ENCODE peak calls at places on chromosomes 3 and 15, in seven cellular contexts. V is K562; S is CD4-positive, alpha-beta T cell; C is transverse colon; L is CD4-positive, alpha-beta memory T cell; P is IMR-90; E is substantia nigra. R is an unnamed sample.

GRCh38 chr15:31331389-31331788 is 4.8 kb downstream of the KLF13 start:
- DNase-seq in V (no peak), S (no peak), C (no peak), L (no peak), P (no peak), E (no peak), R (no peak)

GRCh38 chr3:77038468-77038927 is 1.4 kb upstream of the ROBO2 start:
- DNase-seq in V (peak), S (no peak), C (peak), L (no peak), P (peak), E (peak), R (peak)

GRCh38 chr15:77921664-77922063 is 155.8 kb downstream of the TBC1D2B start:
- DNase-seq in V (no peak), S (no peak), C (no peak), L (no peak), P (no peak), E (no peak), R (no peak)

GRCh38 chr3:23776352-23776891 is 29.3 kb upstream of the UBE2E1 start:
- DNase-seq in V (no peak), S (no peak), C (no peak), L (no peak), P (peak), E (peak), R (no peak)

GRCh38 chr3:62246094-62246493 is 127.3 kb downstream of the FEZF2 start:
- DNase-seq in V (no peak), S (no peak), C (no peak), L (no peak), P (no peak), E (no peak), R (no peak)

GRCh38 chr15:72163719-72164118 is 33.9 kb downstream of the GRAMD2A start:
- DNase-seq in V (no peak), S (no peak), C (no peak), L (no peak), P (no peak), E (peak), R (no peak)

GRCh38 chr15:90735929-90736328 is 18.8 kb downstream of the BLM start:
- DNase-seq in V (no peak), S (no peak), C (no peak), L (no peak), P (no peak), E (no peak), R (no peak)

GRCh38 chr3:30864836-30865235 is 29.6 kb downstream of the GADL1 start:
- DNase-seq in V (no peak), S (no peak), C (no peak), L (no peak), P (no peak), E (no peak), R (no peak)

GRCh38 chr3:52532838-52533622 is 627 bp downstream of the NT5DC2 start:
- DNase-seq in V (no peak), S (no peak), C (peak), L (no peak), P (no peak), E (no peak), R (no peak)

GRCh38 chr3:189383630-189384029 is 211.9 kb downstream of the TPRG1 start:
- DNase-seq in V (no peak), S (no peak), C (no peak), L (no peak), P (no peak), E (no peak), R (no peak)

GRCh38 chr3:51354766-51355615 is 30.1 kb upstream of the MANF start:
- DNase-seq in V (no peak), S (no peak), C (no peak), L (no peak), P (no peak), E (no peak), R (no peak)

GRCh38 chr15:40029979-40030893 is 8.7 kb downstream of the SRP14 start:
- DNase-seq in V (peak), S (no peak), C (peak), L (no peak), P (peak), E (no peak), R (peak)

GRCh38 chr3:78992400-78992799 is 775.4 kb downstream of the ROBO1 start:
- DNase-seq in V (no peak), S (no peak), C (no peak), L (no peak), P (no peak), E (no peak), R (peak)

GRCh38 chr3:73727117-73727802 is 102.5 kb upstream of the PDZRN3 start:
- DNase-seq in V (no peak), S (no peak), C (no peak), L (no peak), P (peak), E (no peak), R (no peak)
- H3K27ac ChIP-seq in V (no peak), S (no peak), C (peak), L (no peak), P (peak), E (no peak), R (no peak)

GRCh38 chr15:86349565-86349964 is 269.9 kb downstream of the AGBL1 start:
- DNase-seq in V (no peak), S (no peak), C (no peak), L (no peak), P (no peak), E (no peak), R (no peak)

DNA sequence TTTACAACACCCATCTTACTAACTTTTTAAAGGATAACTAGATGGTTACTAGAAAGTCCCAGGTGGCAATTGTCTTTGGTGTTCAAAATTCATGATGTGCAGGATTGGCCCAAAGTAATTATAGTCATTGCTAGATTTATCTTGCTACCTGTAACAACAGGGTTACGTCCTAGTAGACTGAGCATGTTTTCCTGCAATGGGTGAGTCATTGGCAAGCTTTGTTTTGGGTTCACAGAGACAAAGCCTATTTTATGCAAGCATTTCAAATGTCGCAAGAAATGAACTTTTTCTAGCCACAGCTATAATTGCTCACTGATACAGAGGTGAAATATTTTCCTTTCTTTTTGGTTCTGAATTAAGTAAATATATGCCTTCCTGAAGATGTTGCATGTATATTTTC is 267.6 kb downstream of the AGBL1 start:
- DNase-seq in V (no peak), S (no peak), C (no peak), L (no peak), P (no peak), E (no peak), R (no peak)
- H3K27ac ChIP-seq in V (no peak), S (no peak), C (no peak), L (no peak), P (no peak), E (no peak), R (no peak)

DNA sequence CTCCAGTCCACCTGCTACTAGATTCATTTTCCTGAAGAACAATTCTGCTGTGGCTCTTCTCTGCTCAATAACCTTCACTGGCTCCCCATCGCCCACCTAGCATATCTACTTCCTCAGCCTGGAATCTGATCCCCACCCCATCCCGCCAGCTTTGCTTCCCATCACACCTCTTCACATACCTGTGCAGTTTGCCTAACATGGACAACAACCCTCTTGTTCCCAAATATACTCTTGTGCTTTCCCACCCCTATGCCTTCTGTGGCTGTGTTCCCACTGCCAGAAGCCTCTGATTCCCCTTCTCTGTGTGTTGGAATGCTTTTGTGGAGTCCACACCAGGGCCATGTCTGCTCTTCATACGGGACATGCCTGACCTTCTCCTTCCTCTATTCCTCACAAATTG is 29.5 kb downstream of the CMTM7 start:
- DNase-seq in V (no peak), S (no peak), C (no peak), L (no peak), P (no peak), E (no peak), R (no peak)
- H3K27ac ChIP-seq in V (no peak), S (no peak), C (peak), L (no peak), P (no peak), E (no peak), R (peak)

DNA sequence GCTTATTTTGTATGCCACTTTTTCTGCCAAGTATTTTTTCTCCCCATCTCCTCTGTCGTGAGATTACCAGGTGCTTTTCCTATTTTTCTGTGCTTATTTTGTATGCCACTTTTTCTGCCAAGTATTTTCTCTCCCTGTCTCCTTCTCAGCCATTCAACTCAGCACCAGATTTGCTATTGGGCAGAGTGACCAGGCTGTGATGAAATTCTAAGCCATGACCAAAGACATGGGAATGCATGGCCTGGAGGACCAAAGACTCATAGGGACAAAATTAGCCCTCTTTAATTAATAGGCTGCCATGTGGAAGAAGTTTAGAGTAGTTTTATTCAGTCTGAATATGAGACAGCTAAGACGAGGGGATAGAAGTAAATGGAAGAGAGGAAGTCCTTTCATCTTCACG is 257.4 kb downstream of the SQOR start:
- DNase-seq in V (no peak), S (no peak), C (no peak), L (no peak), P (no peak), E (no peak), R (no peak)
- H3K27ac ChIP-seq in V (no peak), S (no peak), C (no peak), L (no peak), P (no peak), E (no peak), R (no peak)

GRCh38 chr3:42133500-42134298 is 42.5 kb downstream of the TRAK1 start:
- DNase-seq in V (no peak), S (no peak), C (no peak), L (no peak), P (no peak), E (no peak), R (no peak)

GRCh38 chr3:42130007-42130328 is 38.8 kb downstream of the TRAK1 start:
- DNase-seq in V (no peak), S (no peak), C (no peak), L (no peak), P (no peak), E (no peak), R (peak)

GRCh38 chr3:42130329-42131070 is 39.3 kb downstream of the TRAK1 start:
- DNase-seq in V (no peak), S (no peak), C (peak), L (no peak), P (no peak), E (no peak), R (peak)

GRCh38 chr3:42139740-42140453 is 48.7 kb downstream of the TRAK1 start:
- DNase-seq in V (no peak), S (no peak), C (no peak), L (no peak), P (no peak), E (no peak), R (no peak)

DNA sequence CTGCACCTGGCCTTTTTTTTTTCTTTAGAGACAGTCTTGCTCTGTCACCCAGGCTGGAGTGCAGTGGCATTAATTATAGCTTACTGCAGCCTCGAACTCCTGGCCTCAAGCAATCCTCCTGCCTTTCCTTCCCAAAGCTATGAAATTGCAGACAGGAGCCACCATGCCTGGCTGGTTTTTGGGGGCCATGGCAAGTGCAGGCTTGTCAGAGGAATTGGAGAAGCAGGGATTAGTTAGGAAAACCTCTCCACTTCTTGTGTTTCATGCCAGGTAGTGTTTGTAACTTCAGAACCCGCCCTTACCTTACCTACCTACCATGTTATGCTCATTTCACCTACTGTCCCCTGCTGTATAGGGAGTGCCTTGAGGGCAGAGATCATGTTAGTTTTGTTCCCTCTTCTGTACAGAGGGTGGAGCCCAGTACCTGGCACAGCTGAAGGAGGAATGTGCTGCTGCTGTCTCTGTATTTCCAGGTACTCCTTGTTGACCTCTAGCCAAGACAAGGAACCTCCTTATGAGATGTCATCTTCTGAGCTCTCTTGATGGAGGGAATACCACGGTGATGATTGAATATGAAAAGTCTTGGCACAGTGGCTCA is 43.8 kb downstream of the TRAK1 start:
- DNase-seq in V (no peak), S (no peak), C (peak), L (no peak), P (no peak), E (no peak), R (peak)
- H3K27ac ChIP-seq in V (no peak), S (no peak), C (peak), L (no peak), P (no peak), E (no peak), R (peak)

DNA sequence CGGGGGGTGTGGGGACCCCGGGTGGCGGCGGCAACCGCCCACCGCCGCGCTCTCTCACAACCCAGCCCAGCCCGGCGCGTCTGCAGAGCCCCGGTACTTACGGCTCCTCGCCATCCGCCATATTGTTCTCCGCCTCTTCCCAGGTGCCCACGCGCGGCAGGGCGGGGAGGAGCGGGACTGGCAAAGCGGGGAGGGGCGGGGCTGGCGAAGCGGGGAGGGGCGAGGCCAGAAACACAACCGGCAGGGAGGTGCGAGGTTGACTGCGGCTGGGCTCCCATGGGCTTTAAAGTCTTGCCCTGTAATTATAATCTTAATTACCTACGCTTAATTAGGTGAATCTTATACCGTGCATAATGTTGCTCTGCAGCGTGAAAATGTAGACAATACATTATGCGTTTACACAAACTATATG is at the start of gene UBA3:
- DNase-seq in V (peak), S (peak), C (peak), L (peak), P (peak), E (peak), R (peak)
- H3K27ac ChIP-seq in V (peak), S (peak), C (peak), L (peak), P (peak), E (peak), R (peak)

GRCh38 chr3:187966141-187966540 is 187.8 kb upstream of the LPP start:
- DNase-seq in V (no peak), S (no peak), C (no peak), L (no peak), P (no peak), E (no peak), R (no peak)
- H3K27ac ChIP-seq in V (no peak), S (no peak), C (no peak), L (no peak), P (no peak), E (no peak), R (no peak)

GRCh38 chr15:45534821-45535220 is 12.3 kb upstream of the SLC30A4 start:
- DNase-seq in V (no peak), S (no peak), C (no peak), L (no peak), P (no peak), E (no peak), R (no peak)

GRCh38 chr15:45535486-45536042 is 13.0 kb upstream of the SLC30A4 start:
- DNase-seq in V (no peak), S (no peak), C (no peak), L (no peak), P (no peak), E (no peak), R (no peak)

GRCh38 chr15:45540531-45540930 is 18.0 kb upstream of the SLC30A4 start:
- DNase-seq in V (no peak), S (no peak), C (no peak), L (no peak), P (no peak), E (no peak), R (no peak)

GRCh38 chr15:45539680-45540079 is 17.1 kb upstream of the SLC30A4 start:
- DNase-seq in V (no peak), S (no peak), C (no peak), L (no peak), P (no peak), E (no peak), R (no peak)

DNA sequence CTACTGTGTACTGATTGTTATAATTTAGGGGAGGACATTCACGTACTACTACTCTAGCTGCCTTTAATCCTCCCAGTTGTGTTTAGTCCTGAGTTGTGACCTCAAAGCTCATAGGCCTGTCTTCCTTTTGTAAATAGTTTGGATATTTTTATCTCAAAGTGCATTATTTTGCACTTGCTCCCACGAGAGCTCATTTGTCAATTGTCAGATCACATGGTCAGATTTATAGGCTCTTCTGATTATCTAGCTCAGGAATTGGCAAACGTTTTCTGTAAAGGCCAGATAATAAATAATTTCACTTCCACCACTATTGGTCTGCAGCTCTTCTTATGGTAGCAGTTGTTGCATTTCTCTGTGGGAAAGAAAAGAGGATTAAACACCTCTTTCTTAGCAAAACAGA is 14.4 kb upstream of the SLC30A4 start:
- DNase-seq in V (peak), S (no peak), C (no peak), L (no peak), P (no peak), E (no peak), R (no peak)
- H3K27ac ChIP-seq in V (no peak), S (no peak), C (no peak), L (no peak), P (no peak), E (no peak), R (no peak)

DNA sequence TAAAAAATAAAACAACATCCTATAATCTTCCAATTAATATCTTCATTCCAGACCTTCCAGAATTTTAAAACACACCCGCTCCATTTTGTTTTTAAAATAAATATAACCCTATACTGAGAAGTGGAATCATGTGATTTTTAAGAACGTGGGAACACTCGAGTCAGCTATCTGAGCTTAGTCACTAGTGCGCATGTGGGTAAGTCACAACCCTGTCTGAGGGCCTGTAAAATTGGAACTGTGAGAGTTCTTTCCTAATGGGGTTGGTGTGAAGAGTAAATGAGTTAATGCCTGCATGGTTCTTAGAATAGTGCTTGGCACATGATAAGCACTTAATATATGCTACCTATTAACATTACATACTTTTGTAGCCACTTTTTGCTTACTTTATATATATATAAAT is 19.9 kb upstream of the POLR2M start:
- DNase-seq in V (no peak), S (no peak), C (no peak), L (no peak), P (no peak), E (no peak), R (no peak)
- H3K27ac ChIP-seq in V (no peak), S (no peak), C (no peak), L (no peak), P (no peak), E (no peak), R (no peak)